ENCODE peak calls at places on chromosomes 16 and 17, in eight cellular contexts. V is adrenal gland; Z is suprapubic skin; Y is osteoblast; C is fibroblast of lung; L is CD8-positive, alpha-beta memory T cell; X is upper lobe of right lung; B is psoas muscle. T is an unnamed sample.

GRCh38 chr16:53094013-53094630 is 39.3 kb downstream of the CHD9 start:
- DNase-seq in L (peak; percentile 25), X (peak; percentile 89), C (no peak), B (peak; percentile 61), Z (peak; percentile 88), V (peak; percentile 32), Y (no peak), T (peak; percentile 91)

GRCh38 chr17:17824119-17824779 is 12.5 kb downstream of the SREBF1 start:
- DNase-seq in Z (no peak), Y (no peak), B (no peak), V (peak; percentile 60), C (no peak), X (no peak), L (peak; percentile 15), T (peak; percentile 65)

GRCh38 chr17:1829579-1830257 is at the start of the genes RPA1 and SMYD4:
- DNase-seq in X (peak; percentile 95), L (peak; percentile 85), Y (peak; percentile 100), B (peak; percentile 92), Z (peak; percentile 89), V (peak; percentile 89), C (peak; percentile 83), T (peak; percentile 92)

GRCh38 chr17:1560582-1561170 is 1.9 kb downstream of the PITPNA start:
- DNase-seq in C (no peak), X (no peak), Z (no peak), V (no peak), L (no peak), B (no peak), Y (peak; percentile 73), T (no peak)

GRCh38 chr16:67731071-67731810 is 12.1 kb upstream of the GFOD2 start:
- DNase-seq in X (peak; percentile 15), L (no peak), B (no peak), Z (no peak), V (no peak), Y (peak; percentile 73), C (no peak), T (no peak)

GRCh38 chr17:52106638-52107261 is 51.8 kb downstream of the CA10 start:
- DNase-seq in Z (no peak), X (no peak), V (peak; percentile 35), B (peak; percentile 18), C (peak; percentile 6), L (no peak), Y (peak; percentile 74), T (no peak)

GRCh38 chr17:62562656-62563055 is 64.8 kb upstream of the MRC2 start:
- DNase-seq in V (peak; percentile 44), X (no peak), Z (no peak), L (no peak), C (peak; percentile 69), Y (no peak), B (no peak), T (no peak)

GRCh38 chr17:4497101-4497824 is 1.4 kb upstream of the SPNS2 start:
- DNase-seq in L (no peak), C (no peak), Z (no peak), V (peak; percentile 66), X (no peak), B (no peak), Y (peak; percentile 97), T (no peak)

GRCh38 chr17:4956493-4957061 is 5.7 kb downstream of the ENO3 start:
- DNase-seq in Z (no peak), X (peak; percentile 75), L (peak; percentile 25), Y (peak; percentile 32), V (no peak), C (no peak), B (peak; percentile 52), T (no peak)

GRCh38 chr16:8864480-8864879 is 4.3 kb downstream of the CARHSP1 start:
- DNase-seq in L (no peak), X (no peak), C (no peak), V (no peak), B (no peak), Z (no peak), Y (peak; percentile 58), T (peak; percentile 57)

GRCh38 chr16:8862309-8863130 is 6.3 kb downstream of the CARHSP1 start:
- DNase-seq in V (no peak), Z (no peak), Y (peak; percentile 64), L (no peak), C (no peak), B (no peak), X (no peak), T (peak; percentile 42)

GRCh38 chr16:8865145-8865882 is 3.5 kb downstream of the CARHSP1 start:
- DNase-seq in Z (no peak), X (no peak), Y (peak; percentile 76), B (no peak), C (no peak), L (no peak), V (no peak), T (no peak)

GRCh38 chr16:8861563-8862308 is 7.1 kb downstream of the CARHSP1 start:
- DNase-seq in X (no peak), Z (no peak), C (no peak), L (no peak), B (peak; percentile 57), V (peak; percentile 42), Y (no peak), T (peak; percentile 44)

DNA sequence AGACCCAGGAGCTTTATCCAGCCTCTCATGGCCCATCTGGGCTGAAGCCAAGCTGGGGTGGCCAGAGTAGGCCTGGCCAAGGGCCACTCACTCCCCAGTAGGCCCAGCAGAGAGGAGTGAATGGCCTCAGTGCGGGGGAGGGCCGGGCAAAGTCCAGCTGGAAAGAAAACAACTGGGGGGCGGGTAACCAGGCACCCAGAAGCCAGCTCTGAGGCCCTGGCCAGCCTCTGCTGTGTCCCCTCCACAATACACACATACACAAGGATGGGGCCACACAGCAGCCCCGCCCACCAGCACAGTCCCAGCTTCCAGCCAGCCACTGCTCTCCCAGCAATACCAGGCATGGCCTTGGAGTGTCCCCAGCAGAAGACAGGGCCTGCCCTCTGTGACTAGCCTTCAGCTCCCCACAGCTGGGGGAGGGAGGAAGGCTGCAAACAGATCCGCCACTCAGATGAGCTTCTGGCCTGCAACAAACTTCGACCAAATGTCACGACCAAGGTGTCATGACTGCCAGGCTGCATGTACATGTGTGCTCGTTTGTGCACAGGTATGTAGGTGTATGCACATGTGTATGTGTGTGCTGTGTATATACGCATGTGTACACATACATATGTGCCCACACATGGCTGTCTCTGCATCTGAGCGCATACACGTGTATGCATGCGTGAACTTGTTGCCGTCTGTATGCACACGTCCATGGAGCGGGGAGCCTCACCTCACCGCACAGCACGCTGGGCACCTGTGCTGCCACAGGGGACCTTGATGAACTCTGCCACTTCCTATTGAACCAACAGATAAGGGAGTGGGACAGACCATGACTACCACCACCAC is 5.0 kb downstream of the CARHSP1 start:
- DNase-seq in Y (peak; percentile 83), Z (no peak), V (peak; percentile 94), C (no peak), B (peak; percentile 56), L (no peak), X (no peak), T (peak; percentile 77)
- H3K4me1 ChIP-seq in Y (peaks cover 29% of the 10 kb centered on the region), Z (peaks cover 54% of the 10 kb centered on the region), V (peaks cover 82% of the 10 kb centered on the region), C (peaks cover 25% of the 10 kb centered on the region), B (peaks cover 6% of the 10 kb centered on the region), L (peaks cover 21% of the 10 kb centered on the region), X (peaks cover 52% of the 10 kb centered on the region), T (peaks cover 42% of the 10 kb centered on the region)

GRCh38 chr16:3383045-3383448 is 17.8 kb downstream of the ZSCAN32 start:
- DNase-seq in Z (no peak), V (no peak), C (no peak), X (no peak), L (no peak), Y (no peak), B (no peak), T (no peak)

GRCh38 chr16:3375680-3376079 is 20.0 kb downstream of the OR2C1 start:
- DNase-seq in V (no peak), X (no peak), L (no peak), B (no peak), Z (no peak), Y (no peak), C (no peak), T (no peak)

GRCh38 chr16:3377917-3378316 is 22.2 kb downstream of the OR2C1 start:
- DNase-seq in L (no peak), B (no peak), Z (no peak), X (no peak), V (no peak), C (no peak), Y (no peak), T (no peak)
- H3K9me3 ChIP-seq in L (peaks cover 33% of the 10 kb centered on the region), B (peaks cover 89% of the 10 kb centered on the region), Z (peaks cover 69% of the 10 kb centered on the region), X (peaks cover 41% of the 10 kb centered on the region), V (peaks cover 15% of the 10 kb centered on the region), C (peaks cover 8% of the 10 kb centered on the region), Y (peaks cover 21% of the 10 kb centered on the region), T (peaks cover 88% of the 10 kb centered on the region)

DNA sequence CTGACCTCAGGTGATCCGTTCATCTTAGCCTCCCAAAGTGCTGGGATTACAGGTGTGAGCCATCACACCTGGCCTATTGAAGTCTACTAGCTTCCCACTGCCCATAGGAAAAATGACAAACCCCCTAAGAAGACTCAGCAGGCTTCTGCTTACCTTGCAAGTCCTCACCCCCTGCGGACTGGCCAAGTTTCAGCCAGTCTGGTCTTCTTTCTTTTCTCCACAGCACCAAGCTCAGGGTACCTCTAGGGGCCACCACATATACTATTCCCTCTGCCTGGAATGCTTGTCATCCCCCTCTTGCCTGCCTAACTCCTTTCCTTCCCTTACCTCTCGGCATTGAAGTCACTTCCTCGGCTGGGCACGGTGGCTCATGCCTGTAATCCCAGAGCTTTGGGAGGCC is 31.2 kb downstream of the ABCC3 start:
- DNase-seq in L (no peak), C (no peak), B (no peak), V (no peak), Z (no peak), X (no peak), Y (no peak), T (no peak)
- H3K4me1 ChIP-seq in L (no peaks in the 10 kb centered on the region), C (peaks cover 29% of the 10 kb centered on the region), B (peaks cover 15% of the 10 kb centered on the region), V (peaks cover 39% of the 10 kb centered on the region), Z (peaks cover 18% of the 10 kb centered on the region), X (peaks cover 18% of the 10 kb centered on the region), Y (peaks cover 31% of the 10 kb centered on the region), T (peaks cover 12% of the 10 kb centered on the region)

DNA sequence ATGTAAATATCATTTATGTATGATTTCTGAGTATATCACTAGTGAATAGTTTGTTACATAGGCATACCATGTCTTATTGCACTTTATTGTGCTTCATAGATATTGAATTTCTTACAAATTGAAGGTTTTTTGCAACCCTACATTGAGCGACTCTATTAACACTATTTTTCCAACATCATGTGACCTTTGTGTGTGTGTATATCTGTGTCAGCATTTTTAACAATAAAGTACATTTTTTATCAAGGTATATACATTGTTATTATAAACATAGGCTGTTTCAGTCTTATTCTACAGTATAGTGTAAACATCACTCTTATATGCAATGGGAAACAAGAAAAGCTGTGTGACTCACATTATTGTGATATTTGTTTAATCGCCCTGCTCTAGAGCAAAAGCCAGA is 1944.9 kb downstream of the TP53TG3F start:
- DNase-seq in C (no peak), X (no peak), V (no peak), B (no peak), L (no peak), Z (no peak), Y (no peak), T (no peak)
- H3K9me3 ChIP-seq in C (no peaks in the 10 kb centered on the region), X (no peaks in the 10 kb centered on the region), V (no peaks in the 10 kb centered on the region), B (no peaks in the 10 kb centered on the region), L (no peaks in the 10 kb centered on the region), Z (no peaks in the 10 kb centered on the region), Y (peaks cover 3% of the 10 kb centered on the region), T (peaks cover 42% of the 10 kb centered on the region)